ENCODE peak calls at places on chromosome 17, in seven cellular contexts. W, I, L, S, G, Z and H are unnamed samples.

GRCh38 chr17:55366020-55366481 is 55.6 kb downstream of the MMD start:
- DNase-seq in L (no peak), S (no peak), I (no peak), W (no peak), G (no peak), Z (no peak), H (no peak)

GRCh38 chr17:1228752-1229353 is 41.4 kb upstream of the BHLHA9 start:
- DNase-seq in W (no peak), I (no peak), G (peak), Z (no peak), L (no peak), S (no peak), H (peak)

GRCh38 chr17:53336281-53336680 is 486.4 kb upstream of the KIF2B start:
- DNase-seq in S (no peak), G (no peak), L (peak), W (no peak), Z (peak), I (no peak), H (no peak)

GRCh38 chr17:19460695-19461094 is 49.7 kb downstream of the RNF112 start:
- DNase-seq in S (peak), L (no peak), I (no peak), W (peak), Z (no peak), G (no peak), H (no peak)

GRCh38 chr17:9342225-9342624 is 233.4 kb downstream of the STX8 start:
- DNase-seq in S (no peak), I (no peak), W (no peak), L (no peak), Z (no peak), G (no peak), H (no peak)

GRCh38 chr17:76732734-76733617 is 4.2 kb downstream of the SRSF2 start:
- DNase-seq in L (peak), S (no peak), W (peak), G (no peak), Z (no peak), I (no peak), H (no peak)

GRCh38 chr17:77061711-77062110 is 79.1 kb upstream of the SEC14L1 start:
- DNase-seq in S (no peak), I (no peak), G (no peak), L (no peak), W (no peak), Z (no peak), H (no peak)

GRCh38 chr17:35188111-35188510 is 6.1 kb downstream of the SLC35G3 start:
- DNase-seq in I (no peak), Z (no peak), W (no peak), G (no peak), S (no peak), L (no peak), H (no peak)

GRCh38 chr17:42309142-42309541 is 20.8 kb downstream of the STAT5A start:
- DNase-seq in I (no peak), Z (no peak), L (no peak), S (no peak), G (no peak), W (no peak), H (no peak)

GRCh38 chr17:46868689-46869187 is 17.4 kb downstream of the WNT9B start:
- DNase-seq in Z (peak), S (no peak), G (no peak), W (peak), I (no peak), L (peak), H (no peak)

GRCh38 chr17:7956208-7956965 is 24.4 kb downstream of the CNTROB start:
- DNase-seq in Z (no peak), S (no peak), G (no peak), I (no peak), L (no peak), W (peak), H (no peak)

GRCh38 chr17:38542286-38542685 is 63.5 kb downstream of the SRCIN1 start:
- DNase-seq in L (no peak), I (no peak), G (no peak), W (no peak), S (no peak), Z (no peak), H (no peak)

GRCh38 chr17:57747221-57748017 is 2.3 kb upstream of the CCDC182 start:
- DNase-seq in L (peak), G (peak), I (no peak), Z (peak), S (peak), W (peak), H (peak)

GRCh38 chr17:77474292-77474988 is 333.7 kb downstream of the SEC14L1 start:
- DNase-seq in S (no peak), G (no peak), I (no peak), Z (peak), L (no peak), W (peak), H (no peak)

GRCh38 chr17:67751101-67752074 is 33.7 kb downstream of the NOL11 start:
- DNase-seq in S (no peak), W (no peak), I (no peak), G (no peak), L (no peak), Z (no peak), H (peak)

GRCh38 chr17:8685396-8685795 is 54.9 kb upstream of the MYH10 start:
- DNase-seq in W (no peak), L (no peak), G (no peak), S (no peak), Z (peak), I (no peak), H (no peak)

GRCh38 chr17:50577451-50577954 is 17.0 kb downstream of the CACNA1G start:
- DNase-seq in G (no peak), S (no peak), Z (no peak), W (no peak), L (no peak), I (no peak), H (no peak)

GRCh38 chr17:46024590-46024989 is 25.5 kb downstream of the STH start:
- DNase-seq in L (no peak), I (no peak), G (no peak), S (no peak), W (no peak), Z (no peak), H (no peak)

GRCh38 chr17:78645421-78646295 is 68.5 kb upstream of the DNAH17 start:
- DNase-seq in L (peak), G (peak), S (peak), W (peak), Z (no peak), I (no peak), H (peak)

GRCh38 chr17:64155751-64156544 is 26.0 kb upstream of the ERN1 start:
- DNase-seq in S (peak), L (peak), G (peak), W (peak), Z (no peak), I (no peak), H (no peak)

GRCh38 chr17:2076461-2076984 is 21.6 kb downstream of the HIC1 start:
- DNase-seq in W (peak), G (no peak), I (no peak), L (no peak), Z (no peak), S (no peak), H (no peak)

GRCh38 chr17:19304209-19304608 is 58.3 kb downstream of the B9D1 start:
- DNase-seq in W (peak), G (no peak), Z (peak), I (no peak), L (peak), S (no peak), H (no peak)

GRCh38 chr17:67328026-67328425 is 38.4 kb downstream of the PSMD12 start:
- DNase-seq in G (no peak), W (no peak), I (no peak), S (no peak), Z (no peak), L (no peak), H (no peak)